ENCODE peak calls at places on chromosomes 5 and 9, in five cellular contexts. One of them, this sample, is unnamed.
A peak's percentile ranks its signal among the peaks of the same experiment; 100 is the strongest.

GRCh38 chr5:80777347-80778287 is 122.8 kb upstream of the DHFR start:
- DNase-seq in uterus: no peak
- DNase-seq in A549: no peak
- DNase-seq in endothelial cell of umbilical vein: no peak
- DNase-seq in NB4: no peak
- DNase-seq in this sample: no peak

GRCh38 chr5:32317056-32317455 is 4.3 kb upstream of the MTMR12 start:
- DNase-seq in uterus: no peak
- DNase-seq in A549: no peak
- DNase-seq in endothelial cell of umbilical vein: no peak
- DNase-seq in NB4: no peak
- DNase-seq in this sample: no peak

GRCh38 chr5:109105631-109106267 is 304.0 kb downstream of the PJA2 start:
- DNase-seq in uterus: no peak
- DNase-seq in A549: no peak
- DNase-seq in endothelial cell of umbilical vein: peak; percentile 97
- DNase-seq in NB4: no peak
- DNase-seq in this sample: no peak

GRCh38 chr9:121073038-121073437 is 1.7 kb upstream of the CNTRL start:
- DNase-seq in uterus: peak; percentile 65
- DNase-seq in A549: no peak
- DNase-seq in endothelial cell of umbilical vein: peak; percentile 14
- DNase-seq in NB4: peak; percentile 65
- DNase-seq in this sample: no peak

GRCh38 chr9:32644698-32645097 is 9.2 kb upstream of the TAF1L start:
- DNase-seq in uterus: no peak
- DNase-seq in A549: no peak
- DNase-seq in endothelial cell of umbilical vein: peak; percentile 84
- DNase-seq in NB4: no peak
- DNase-seq in this sample: no peak

GRCh38 chr5:55636177-55636576 is 75.9 kb downstream of the SLC38A9 start:
- DNase-seq in uterus: no peak
- DNase-seq in A549: no peak
- DNase-seq in endothelial cell of umbilical vein: no peak
- DNase-seq in NB4: no peak
- DNase-seq in this sample: peak; percentile 34

GRCh38 chr5:148746826-148747535 is 79.4 kb upstream of the ADRB2 start:
- DNase-seq in uterus: no peak
- DNase-seq in A549: no peak
- DNase-seq in endothelial cell of umbilical vein: peak; percentile 45
- DNase-seq in NB4: peak; percentile 75
- DNase-seq in this sample: no peak

GRCh38 chr9:96565684-96566360 is 53.8 kb downstream of the CDC14B start:
- DNase-seq in uterus: no peak
- DNase-seq in A549: peak; percentile 15
- DNase-seq in endothelial cell of umbilical vein: no peak
- DNase-seq in NB4: no peak
- DNase-seq in this sample: no peak

GRCh38 chr9:68704804-68705635 is at the start of gene PIP5K1B:
- DNase-seq in uterus: peak; percentile 30
- DNase-seq in A549: peak; percentile 17
- DNase-seq in endothelial cell of umbilical vein: peak; percentile 32
- DNase-seq in NB4: peak; percentile 76
- DNase-seq in this sample: peak; percentile 65

GRCh38 chr5:43281840-43282658 is 31.2 kb downstream of the HMGCS1 start:
- DNase-seq in uterus: no peak
- DNase-seq in A549: no peak
- DNase-seq in endothelial cell of umbilical vein: no peak
- DNase-seq in NB4: no peak
- DNase-seq in this sample: no peak

GRCh38 chr9:249025-249424 is 34.4 kb downstream of the DOCK8 start:
- DNase-seq in uterus: no peak
- DNase-seq in A549: no peak
- DNase-seq in endothelial cell of umbilical vein: no peak
- DNase-seq in NB4: no peak
- DNase-seq in this sample: no peak

GRCh38 chr5:34838785-34839714 is at the start of gene TTC23L:
- DNase-seq in uterus: peak; percentile 84
- DNase-seq in A549: peak; percentile 92
- DNase-seq in endothelial cell of umbilical vein: peak; percentile 78
- DNase-seq in NB4: peak; percentile 25
- DNase-seq in this sample: peak; percentile 87

GRCh38 chr9:16386579-16387077 is 483.8 kb downstream of the BNC2 start:
- DNase-seq in uterus: no peak
- DNase-seq in A549: no peak
- DNase-seq in endothelial cell of umbilical vein: no peak
- DNase-seq in NB4: no peak
- DNase-seq in this sample: no peak

GRCh38 chr9:6896562-6896961 is 138.8 kb downstream of the KDM4C start:
- DNase-seq in uterus: no peak
- DNase-seq in A549: no peak
- DNase-seq in endothelial cell of umbilical vein: peak; percentile 12
- DNase-seq in NB4: no peak
- DNase-seq in this sample: no peak

GRCh38 chr5:142179776-142180387 is 71.3 kb downstream of the NDFIP1 start:
- DNase-seq in uterus: no peak
- DNase-seq in A549: no peak
- DNase-seq in endothelial cell of umbilical vein: no peak
- DNase-seq in NB4: no peak
- DNase-seq in this sample: no peak

GRCh38 chr5:132059696-132060500 is 557 bp upstream of the IL3 start:
- DNase-seq in uterus: peak; percentile 9
- DNase-seq in A549: no peak
- DNase-seq in endothelial cell of umbilical vein: no peak
- DNase-seq in NB4: no peak
- DNase-seq in this sample: no peak

GRCh38 chr9:33331411-33331891 is 41.1 kb downstream of the NFX1 start:
- DNase-seq in uterus: no peak
- DNase-seq in A549: no peak
- DNase-seq in endothelial cell of umbilical vein: peak; percentile 79
- DNase-seq in NB4: no peak
- DNase-seq in this sample: no peak

GRCh38 chr5:178143246-178143645 is 10.4 kb downstream of the NHP2 start:
- DNase-seq in uterus: no peak
- DNase-seq in A549: no peak
- DNase-seq in endothelial cell of umbilical vein: no peak
- DNase-seq in NB4: no peak
- DNase-seq in this sample: no peak
- TF ChIP-seq POLR2A in uterus: no peak
- TF ChIP-seq POLR2A in A549: no peak
- TF ChIP-seq POLR2A in endothelial cell of umbilical vein: no peak
- TF ChIP-seq POLR2A in NB4: no peak
- TF ChIP-seq POLR2A in this sample: no peak

GRCh38 chr5:13218518-13218917 is 726.0 kb downstream of the DNAH5 start:
- DNase-seq in uterus: no peak
- DNase-seq in A549: peak; percentile 1
- DNase-seq in endothelial cell of umbilical vein: peak; percentile 19
- DNase-seq in NB4: peak; percentile 23
- DNase-seq in this sample: no peak
- TF ChIP-seq CTCF in uterus: no peak
- TF ChIP-seq CTCF in A549: no peak
- TF ChIP-seq CTCF in endothelial cell of umbilical vein: peak; percentile 33
- TF ChIP-seq CTCF in NB4: peak; percentile 30
- TF ChIP-seq CTCF in this sample: no peak

DNA sequence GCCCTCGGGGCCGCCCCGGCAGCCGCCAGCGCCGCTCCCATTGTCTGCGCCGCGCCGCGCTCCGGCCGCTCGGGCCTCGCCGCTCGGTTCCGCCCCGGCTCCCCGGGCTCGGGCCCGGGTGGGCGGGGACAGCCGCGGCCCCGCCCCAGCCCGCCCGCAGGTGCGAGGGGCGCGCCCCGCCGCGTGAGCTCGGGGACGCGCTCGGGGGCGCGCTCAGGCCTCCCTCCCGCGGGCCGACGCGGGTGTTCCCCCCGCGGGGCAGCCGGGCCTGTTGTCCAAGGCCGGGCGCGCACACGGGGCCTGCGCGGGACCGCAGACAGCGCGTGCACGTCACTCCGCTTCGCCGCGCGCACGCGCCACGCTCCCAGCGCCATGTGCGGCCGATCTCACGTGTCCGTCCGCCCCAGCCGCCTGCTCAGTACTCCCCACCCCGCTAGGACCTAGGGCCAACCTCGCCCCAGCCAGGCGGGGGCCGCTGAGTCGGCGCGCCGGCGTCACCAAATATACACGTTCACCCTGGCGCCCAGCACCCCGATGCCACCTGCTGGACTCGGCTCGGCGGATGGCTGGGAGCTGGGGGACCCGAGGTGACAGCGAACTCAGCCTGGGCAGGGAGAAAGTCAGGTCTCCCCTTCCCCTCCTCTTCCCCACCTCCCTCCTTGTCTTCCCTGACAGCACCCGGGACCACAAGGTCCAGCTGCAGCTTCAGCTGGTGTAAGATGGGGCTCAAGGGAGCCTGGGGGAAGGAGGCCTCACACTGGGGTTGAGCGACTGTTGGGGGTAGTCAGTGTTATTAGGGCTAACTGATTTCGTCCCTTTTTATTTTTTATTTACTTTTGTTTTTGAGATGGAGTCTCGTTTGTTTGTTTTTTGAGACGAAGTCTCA is 14.3 kb downstream of the GBGT1 start:
- DNase-seq in uterus: peak; percentile 90
- DNase-seq in A549: peak; percentile 93
- DNase-seq in endothelial cell of umbilical vein: peak; percentile 92
- DNase-seq in NB4: peak; percentile 96
- DNase-seq in this sample: peak; percentile 88
- TF ChIP-seq POLR2A in uterus: peak; percentile 46
- TF ChIP-seq POLR2A in A549: peak; percentile 52
- TF ChIP-seq POLR2A in endothelial cell of umbilical vein: peak; percentile 32
- TF ChIP-seq POLR2A in NB4: peak; percentile 81
- TF ChIP-seq POLR2A in this sample: peak; percentile 69

GRCh38 chr9:123365287-123365880 is 9.4 kb downstream of the CRB2 start:
- DNase-seq in uterus: no peak
- DNase-seq in A549: no peak
- DNase-seq in endothelial cell of umbilical vein: no peak
- DNase-seq in NB4: no peak
- DNase-seq in this sample: no peak
- TF ChIP-seq CTCF in uterus: no peak
- TF ChIP-seq CTCF in A549: no peak
- TF ChIP-seq CTCF in endothelial cell of umbilical vein: peak; percentile 9
- TF ChIP-seq CTCF in NB4: peak; percentile 27
- TF ChIP-seq CTCF in this sample: no peak

GRCh38 chr5:69083412-69083811 is 10.4 kb upstream of the SLC30A5 start:
- DNase-seq in uterus: no peak
- DNase-seq in A549: no peak
- DNase-seq in endothelial cell of umbilical vein: no peak
- DNase-seq in NB4: peak; percentile 37
- DNase-seq in this sample: no peak
- TF ChIP-seq POLR2A in uterus: no peak
- TF ChIP-seq POLR2A in A549: no peak
- TF ChIP-seq POLR2A in endothelial cell of umbilical vein: no peak
- TF ChIP-seq POLR2A in NB4: no peak
- TF ChIP-seq POLR2A in this sample: no peak

GRCh38 chr5:139473565-139473964 is 2.8 kb downstream of the SMIM33 start:
- DNase-seq in uterus: no peak
- DNase-seq in A549: no peak
- DNase-seq in endothelial cell of umbilical vein: peak; percentile 64
- DNase-seq in NB4: peak; percentile 61
- DNase-seq in this sample: no peak
- TF ChIP-seq CTCF in uterus: no peak
- TF ChIP-seq CTCF in A549: no peak
- TF ChIP-seq CTCF in endothelial cell of umbilical vein: peak; percentile 14
- TF ChIP-seq CTCF in NB4: no peak
- TF ChIP-seq CTCF in this sample: no peak

DNA sequence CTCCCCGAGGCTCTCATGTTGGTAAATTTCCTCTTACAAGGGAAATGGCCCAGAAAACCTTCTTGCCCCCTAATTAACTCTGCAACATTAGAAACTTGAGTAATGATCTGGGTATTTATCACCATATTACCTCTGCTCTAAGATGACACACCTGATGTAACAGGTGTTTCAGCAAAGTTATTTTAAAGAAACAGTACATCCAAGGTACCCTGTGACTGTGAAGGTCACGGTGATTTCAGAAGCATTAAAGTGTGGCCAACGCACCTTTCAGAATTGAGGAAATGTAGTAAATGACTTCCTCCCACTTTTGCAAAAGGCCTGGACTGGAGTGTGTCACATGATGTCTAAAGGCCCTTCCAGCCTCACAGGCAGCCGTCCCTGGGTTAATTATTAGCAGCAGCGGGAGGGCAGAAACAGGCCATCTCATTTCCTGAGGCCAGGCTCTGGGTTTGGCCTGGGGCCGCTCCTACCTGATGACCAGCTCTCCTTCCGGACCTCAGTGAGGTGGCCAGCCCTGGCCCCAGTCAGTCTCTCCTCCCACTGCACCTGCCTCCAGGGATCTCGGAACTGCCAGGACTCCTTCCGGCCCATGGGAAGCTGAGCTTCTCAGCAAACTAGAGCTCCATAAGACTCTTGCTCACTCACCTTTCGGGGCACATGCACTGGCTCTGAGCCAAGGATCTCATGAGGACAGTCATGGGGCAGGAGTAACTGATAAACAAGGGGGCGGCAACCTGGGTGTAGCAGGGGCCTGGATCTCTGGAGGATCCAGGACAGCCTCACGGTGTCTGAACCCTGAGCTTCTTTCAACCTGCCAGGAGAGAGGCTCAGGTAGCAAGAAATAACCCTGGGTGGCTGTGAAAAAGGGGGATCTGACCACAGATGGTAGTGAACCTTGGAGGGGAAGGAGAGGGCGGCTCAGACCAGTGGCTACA is 20.6 kb downstream of the PTPN3 start:
- DNase-seq in uterus: no peak
- DNase-seq in A549: peak; percentile 91
- DNase-seq in endothelial cell of umbilical vein: no peak
- DNase-seq in NB4: no peak
- DNase-seq in this sample: no peak
- TF ChIP-seq POLR2A in uterus: no peak
- TF ChIP-seq POLR2A in A549: peak; percentile 5
- TF ChIP-seq POLR2A in endothelial cell of umbilical vein: no peak
- TF ChIP-seq POLR2A in NB4: no peak
- TF ChIP-seq POLR2A in this sample: no peak

GRCh38 chr5:160697281-160697680 is 154.7 kb downstream of the ATP10B start:
- DNase-seq in uterus: no peak
- DNase-seq in A549: no peak
- DNase-seq in endothelial cell of umbilical vein: no peak
- DNase-seq in NB4: no peak
- DNase-seq in this sample: no peak

GRCh38 chr5:160692272-160692671 is 159.7 kb downstream of the ATP10B start:
- DNase-seq in uterus: no peak
- DNase-seq in A549: no peak
- DNase-seq in endothelial cell of umbilical vein: no peak
- DNase-seq in NB4: no peak
- DNase-seq in this sample: no peak

GRCh38 chr5:160694896-160695295 is 157.1 kb downstream of the ATP10B start:
- DNase-seq in uterus: no peak
- DNase-seq in A549: no peak
- DNase-seq in endothelial cell of umbilical vein: no peak
- DNase-seq in NB4: peak; percentile 64
- DNase-seq in this sample: no peak

GRCh38 chr5:160699301-160699700 is 152.7 kb downstream of the ATP10B start:
- DNase-seq in uterus: no peak
- DNase-seq in A549: no peak
- DNase-seq in endothelial cell of umbilical vein: no peak
- DNase-seq in NB4: no peak
- DNase-seq in this sample: no peak

GRCh38 chr5:160693831-160694473 is 158.1 kb downstream of the ATP10B start:
- DNase-seq in uterus: no peak
- DNase-seq in A549: no peak
- DNase-seq in endothelial cell of umbilical vein: no peak
- DNase-seq in NB4: peak; percentile 8
- DNase-seq in this sample: no peak
- TF ChIP-seq CTCF in uterus: no peak
- TF ChIP-seq CTCF in A549: no peak
- TF ChIP-seq CTCF in endothelial cell of umbilical vein: no peak
- TF ChIP-seq CTCF in NB4: no peak
- TF ChIP-seq CTCF in this sample: no peak

This sample was measured in prostate gland.